ENCODE peak calls at places on chromosome 13, in four cellular contexts. Y is T-helper 1 cell; M is effector memory CD4-positive, alpha-beta T cell; B is tibial nerve. H is an unnamed sample.

GRCh38 chr13:104086205-104086604 is 1020.0 kb upstream of the SLC10A2 start:
- DNase-seq in Y (no peak), M (no peak), B (no peak), H (no peak)

GRCh38 chr13:40576369-40576768 is 90.1 kb downstream of the FOXO1 start:
- DNase-seq in Y (no peak), M (no peak), B (no peak), H (no peak)

GRCh38 chr13:95154441-95154886 is 146.8 kb downstream of the ABCC4 start:
- DNase-seq in Y (no peak), M (no peak), B (no peak), H (no peak)

GRCh38 chr13:80524447-80525215 is 183.7 kb upstream of the SPRY2 start:
- DNase-seq in Y (no peak), M (no peak), B (no peak), H (no peak)

GRCh38 chr13:59914556-59914955 is 249.2 kb downstream of the DIAPH3 start:
- DNase-seq in Y (no peak), M (no peak), B (no peak), H (no peak)

GRCh38 chr13:102658678-102659077 is 36.2 kb downstream of the METTL21C start:
- DNase-seq in Y (no peak), M (no peak), B (no peak), H (no peak)

GRCh38 chr13:76048675-76049396 is 412.7 kb downstream of the LMO7 start:
- DNase-seq in Y (no peak), M (no peak), B (no peak), H (no peak)

GRCh38 chr13:49000247-49000646 is 24.5 kb downstream of the FNDC3A start:
- DNase-seq in Y (no peak), M (no peak), B (no peak), H (no peak)

GRCh38 chr13:39406688-39407087 is 196.3 kb downstream of the LHFPL6 start:
- DNase-seq in Y (no peak), M (no peak), B (no peak), H (no peak)

GRCh38 chr13:97001641-97002040 is 7.4 kb upstream of the OXGR1 start:
- DNase-seq in Y (no peak), M (no peak), B (no peak), H (no peak)

GRCh38 chr13:63882052-63882451 is 2466.4 kb upstream of the PCDH20 start:
- DNase-seq in Y (no peak), M (no peak), B (no peak), H (no peak)

GRCh38 chr13:27043013-27043412 is 128.6 kb downstream of the USP12 start:
- DNase-seq in Y (no peak), M (no peak), B (peak), H (no peak)

GRCh38 chr13:111855016-111855590 is 211.8 kb upstream of the SOX1 start:
- DNase-seq in Y (no peak), M (no peak), B (no peak), H (no peak)

GRCh38 chr13:103236213-103236612 is 170.0 kb upstream of the SLC10A2 start:
- DNase-seq in Y (no peak), M (no peak), B (no peak), H (no peak)

GRCh38 chr13:97495678-97496077 is 61.7 kb downstream of the RAP2A start:
- DNase-seq in Y (no peak), M (no peak), B (no peak), H (no peak)

GRCh38 chr13:79406597-79406908 is 498 bp upstream of the RBM26 start:
- DNase-seq in Y (no peak), M (no peak), B (no peak), H (no peak)

GRCh38 chr13:97977376-97977705 is 23.9 kb downstream of the IPO5 start:
- DNase-seq in Y (no peak), M (no peak), B (no peak), H (no peak)

GRCh38 chr13:60520902-60521563 is 124.0 kb downstream of the TDRD3 start:
- DNase-seq in Y (no peak), M (no peak), B (no peak), H (no peak)

GRCh38 chr13:111397202-111397880 is 76.9 kb downstream of the TEX29 start:
- DNase-seq in Y (no peak), M (no peak), B (no peak), H (no peak)

GRCh38 chr13:88908896-88909535 is 1237.8 kb downstream of the SLITRK5 start:
- DNase-seq in Y (no peak), M (no peak), B (peak), H (no peak)

GRCh38 chr13:62846302-62846701 is 1430.7 kb upstream of the PCDH20 start:
- DNase-seq in Y (no peak), M (no peak), B (no peak), H (no peak)

GRCh38 chr13:28475916-28476725 is 18.8 kb downstream of the FLT1 start:
- DNase-seq in Y (no peak), M (no peak), B (no peak), H (no peak)

GRCh38 chr13:79709526-79709925 is 228.6 kb downstream of the NDFIP2 start:
- DNase-seq in Y (no peak), M (no peak), B (no peak), H (no peak)

GRCh38 chr13:62320129-62320724 is 904.6 kb upstream of the PCDH20 start:
- DNase-seq in Y (no peak), M (no peak), B (no peak), H (no peak)

GRCh38 chr13:24693862-24694471 is 13.8 kb downstream of the ATP12A start:
- DNase-seq in Y (peak), M (no peak), B (peak), H (no peak)

GRCh38 chr13:31038834-31039552 is 106.5 kb downstream of the TEX26 start:
- DNase-seq in Y (no peak), M (no peak), B (no peak), H (no peak)

GRCh38 chr13:51806571-51806970 is 2.6 kb upstream of the DHRS12 start:
- DNase-seq in Y (no peak), M (no peak), B (peak), H (no peak)

GRCh38 chr13:41137241-41137640 is 4.6 kb upstream of the KBTBD6 start:
- DNase-seq in Y (no peak), M (no peak), B (no peak), H (no peak)

GRCh38 chr13:71460179-71460578 is 406.8 kb downstream of the DACH1 start:
- DNase-seq in Y (no peak), M (no peak), B (no peak), H (no peak)

GRCh38 chr13:103788061-103788652 is 721.9 kb upstream of the SLC10A2 start:
- DNase-seq in Y (no peak), M (no peak), B (no peak), H (no peak)

GRCh38 chr13:72304121-72304745 is 423.2 kb downstream of the MZT1 start:
- DNase-seq in Y (no peak), M (no peak), B (no peak), H (no peak)

GRCh38 chr13:63421113-63421512 is 2005.5 kb upstream of the PCDH20 start:
- DNase-seq in Y (no peak), M (no peak), B (no peak), H (no peak)

GRCh38 chr13:23588576-23589141 is 18.4 kb downstream of the TNFRSF19 start:
- DNase-seq in Y (no peak), M (no peak), B (no peak), H (no peak)

GRCh38 chr13:30464496-30465351 is 1.0 kb downstream of the HMGB1 start:
- DNase-seq in Y (peak), M (peak), B (peak), H (peak)

GRCh38 chr13:36029171-36029570 is 102.0 kb downstream of the DCLK1 start:
- DNase-seq in Y (no peak), M (no peak), B (no peak), H (no peak)

GRCh38 chr13:50948576-50948975 is 39.0 kb downstream of the RNASEH2B start:
- DNase-seq in Y (no peak), M (no peak), B (no peak), H (no peak)

GRCh38 chr13:100300213-100300612 is 211.3 kb downstream of the PCCA start:
- DNase-seq in Y (no peak), M (no peak), B (no peak), H (no peak)

GRCh38 chr13:36766295-36766694 is 52.7 kb upstream of the RFXAP start:
- DNase-seq in Y (no peak), M (no peak), B (no peak), H (no peak)

GRCh38 chr13:79541426-79542049 is 60.6 kb downstream of the NDFIP2 start:
- DNase-seq in Y (no peak), M (no peak), B (peak), H (no peak)

H was measured in natural killer cell.